ENCODE peak calls at places on chromosome 18, in nine cellular contexts. O is NCI-H1436, F is mesenchymal stem cell, W is HS-5, U is amniotic stem cell, T is epithelial cell of proximal tubule, M is osteocyte, C is GM03348, Y is Karpas-422. X is an unnamed sample.

GRCh38 chr18:23982154-23983071 is 32.1 kb upstream of the TTC39C start:
- DNase-seq in U (peak), W (no peak), Y (no peak), T (no peak), C (peak), O (no peak), F (peak), M (peak), X (no peak)

GRCh38 chr18:5057348-5058012 is 139.6 kb downstream of the AKAIN1 start:
- DNase-seq in C (peak), M (no peak), O (peak), F (peak), T (no peak), Y (peak), U (no peak), W (no peak), X (peak)

GRCh38 chr18:69664399-69664798 is 263.7 kb downstream of the DOK6 start:
- DNase-seq in U (no peak), C (no peak), F (peak), W (no peak), M (no peak), Y (no peak), T (no peak), O (no peak), X (no peak)

GRCh38 chr18:6648581-6648980 is 80.9 kb upstream of the ARHGAP28 start:
- DNase-seq in C (no peak), T (no peak), W (no peak), M (no peak), F (peak), Y (no peak), O (no peak), U (no peak), X (no peak)

GRCh38 chr18:8003878-8004675 is 437.0 kb downstream of the PTPRM start:
- DNase-seq in F (peak), Y (no peak), W (no peak), C (no peak), T (no peak), U (peak), M (no peak), O (no peak), X (no peak)

GRCh38 chr18:830315-830901 is 18.4 kb upstream of the YES1 start:
- DNase-seq in Y (peak), T (no peak), U (no peak), F (peak), W (peak), O (no peak), C (peak), M (no peak), X (no peak)

GRCh38 chr18:43651067-43651466 is 373.8 kb upstream of the SYT4 start:
- DNase-seq in W (no peak), M (no peak), C (no peak), U (no peak), O (no peak), T (no peak), Y (no peak), F (peak), X (no peak)

GRCh38 chr18:31637445-31637844 is 45.8 kb downstream of the TTR start:
- DNase-seq in C (no peak), W (no peak), O (no peak), F (no peak), Y (no peak), T (no peak), U (no peak), M (no peak), X (no peak)

GRCh38 chr18:62073461-62073860 is 113.4 kb downstream of the PIGN start:
- DNase-seq in F (no peak), C (no peak), U (no peak), O (no peak), W (no peak), Y (no peak), M (no peak), T (no peak), X (no peak)

GRCh38 chr18:50659091-50660003 is 99.5 kb downstream of the MAPK4 start:
- DNase-seq in C (peak), U (no peak), T (peak), Y (no peak), F (no peak), M (no peak), O (no peak), W (no peak), X (no peak)

GRCh38 chr18:69974365-69974764 is 26.7 kb upstream of the CD226 start:
- DNase-seq in O (no peak), T (peak), M (no peak), W (no peak), U (no peak), F (peak), Y (no peak), C (no peak), X (no peak)

GRCh38 chr18:78049281-78049680 is 799.6 kb downstream of the GALR1 start:
- DNase-seq in O (no peak), C (no peak), F (no peak), T (no peak), M (no peak), U (no peak), W (no peak), Y (no peak), X (no peak)

GRCh38 chr18:7467708-7468466 is 99.2 kb upstream of the PTPRM start:
- DNase-seq in T (no peak), C (no peak), M (peak), F (no peak), O (no peak), U (no peak), Y (no peak), W (no peak), X (no peak)

GRCh38 chr18:74511823-74512222 is 15.7 kb downstream of the CNDP2 start:
- DNase-seq in O (no peak), M (no peak), Y (no peak), F (no peak), U (no peak), C (no peak), T (no peak), W (no peak), X (no peak)

GRCh38 chr18:56516769-56517168 is 121.6 kb downstream of the TXNL1 start:
- DNase-seq in U (no peak), W (no peak), Y (no peak), F (no peak), T (no peak), C (peak), O (no peak), M (no peak), X (peak)

GRCh38 chr18:596288-596881 is 403 bp upstream of the CLUL1 start:
- DNase-seq in C (no peak), F (no peak), T (no peak), M (no peak), Y (peak), O (peak), W (no peak), U (no peak), X (no peak)

X was measured in NCI-H446 treated with DMSO at 0.1 percent for 48 hours.